ENCODE peak calls at places on chromosome 10, in five cellular contexts. Z is pancreas, O is OCI-LY7, D is fibroblast of the aortic adventitia, P is fibroblast of lung. R is an unnamed sample.

GRCh38 chr10:19904202-19904661 is 88.0 kb downstream of the PLXDC2 start:
- DNase-seq in Z (no peak), O (no peak), D (no peak), P (peak; percentile 95), R (no peak)

GRCh38 chr10:88278912-88279311 is 304.2 kb downstream of the RNLS start:
- DNase-seq in Z (no peak), O (no peak), D (no peak), P (peak; percentile 74), R (no peak)

GRCh38 chr10:77463967-77464745 is 173.5 kb downstream of the KCNMA1 start:
- DNase-seq in Z (no peak), O (no peak), D (peak; percentile 25), P (peak; percentile 37), R (peak; percentile 55)

GRCh38 chr10:1138529-1138928 is 82.3 kb downstream of the WDR37 start:
- DNase-seq in Z (no peak), O (no peak), D (no peak), P (no peak), R (no peak)

GRCh38 chr10:127918570-127918969 is 11.7 kb downstream of the PTPRE start:
- DNase-seq in Z (no peak), O (no peak), D (no peak), P (no peak), R (no peak)

GRCh38 chr10:120979435-120980315 is 128.5 kb downstream of the WDR11 start:
- DNase-seq in Z (peak; percentile 70), O (no peak), D (no peak), P (peak; percentile 2), R (peak; percentile 72)

GRCh38 chr10:24849537-24850299 is 102.7 kb downstream of the PRTFDC1 start:
- DNase-seq in Z (no peak), O (no peak), D (no peak), P (peak; percentile 58), R (peak; percentile 81)

GRCh38 chr10:71835671-71836593 is 15.1 kb downstream of the PSAP start:
- DNase-seq in Z (peak; percentile 75), O (peak; percentile 98), D (peak; percentile 97), P (peak; percentile 93), R (no peak)

GRCh38 chr10:30445716-30446115 is 11.7 kb downstream of the MAP3K8 start:
- DNase-seq in Z (no peak), O (no peak), D (peak; percentile 68), P (peak; percentile 90), R (no peak)

GRCh38 chr10:124677871-124678565 is 66.2 kb downstream of the FAM53B start:
- DNase-seq in Z (no peak), O (no peak), D (peak; percentile 23), P (no peak), R (peak; percentile 30)

GRCh38 chr10:46266506-46266985 is 20.3 kb upstream of the ANTXRL start:
- DNase-seq in Z (no peak), O (no peak), D (no peak), P (no peak), R (no peak)

GRCh38 chr10:58367049-58367448 is 18.2 kb upstream of the TFAM start:
- DNase-seq in Z (no peak), O (no peak), D (no peak), P (no peak), R (no peak)

GRCh38 chr10:14276200-14276599 is 54.5 kb downstream of the FRMD4A start:
- DNase-seq in Z (no peak), O (no peak), D (no peak), P (no peak), R (no peak)

GRCh38 chr10:359093-359492 is 223.8 kb downstream of the ZMYND11 start:
- DNase-seq in Z (no peak), O (no peak), D (no peak), P (no peak), R (no peak)

GRCh38 chr10:68594405-68594804 is 34.3 kb downstream of the TET1 start:
- DNase-seq in Z (no peak), O (no peak), D (peak; percentile 82), P (peak; percentile 76), R (peak; percentile 63)

GRCh38 chr10:68559872-68560200 is 301 bp upstream of the TET1 start:
- DNase-seq in Z (no peak), O (no peak), D (no peak), P (no peak), R (no peak)

GRCh38 chr10:34184901-34185386 is 630.2 kb downstream of the PARD3 start:
- DNase-seq in Z (no peak), O (no peak), D (no peak), P (no peak), R (no peak)

GRCh38 chr10:88149906-88150305 is 286.5 kb downstream of the PTEN start:
- DNase-seq in Z (no peak), O (no peak), D (peak; percentile 68), P (peak; percentile 63), R (no peak)

GRCh38 chr10:53918755-53919154 is 882.3 kb downstream of the PCDH15 start:
- DNase-seq in Z (no peak), O (no peak), D (no peak), P (no peak), R (peak; percentile 3)

GRCh38 chr10:51439645-51440044 is 259.8 kb downstream of the CSTF2T start:
- DNase-seq in Z (no peak), O (no peak), D (no peak), P (no peak), R (no peak)

GRCh38 chr10:34526186-34526585 is 288.9 kb downstream of the PARD3 start:
- DNase-seq in Z (no peak), O (no peak), D (peak; percentile 83), P (peak; percentile 74), R (peak; percentile 42)

GRCh38 chr10:105872665-105873064 is 1231.6 kb downstream of the SORCS3 start:
- DNase-seq in Z (no peak), O (no peak), D (no peak), P (no peak), R (no peak)

GRCh38 chr10:122484276-122485060 is 23.1 kb downstream of the HTRA1 start:
- DNase-seq in Z (peak; percentile 29), O (no peak), D (no peak), P (no peak), R (no peak)

GRCh38 chr10:3427846-3428442 is 255.4 kb upstream of the PITRM1 start:
- DNase-seq in Z (no peak), O (no peak), D (no peak), P (no peak), R (no peak)

DNA sequence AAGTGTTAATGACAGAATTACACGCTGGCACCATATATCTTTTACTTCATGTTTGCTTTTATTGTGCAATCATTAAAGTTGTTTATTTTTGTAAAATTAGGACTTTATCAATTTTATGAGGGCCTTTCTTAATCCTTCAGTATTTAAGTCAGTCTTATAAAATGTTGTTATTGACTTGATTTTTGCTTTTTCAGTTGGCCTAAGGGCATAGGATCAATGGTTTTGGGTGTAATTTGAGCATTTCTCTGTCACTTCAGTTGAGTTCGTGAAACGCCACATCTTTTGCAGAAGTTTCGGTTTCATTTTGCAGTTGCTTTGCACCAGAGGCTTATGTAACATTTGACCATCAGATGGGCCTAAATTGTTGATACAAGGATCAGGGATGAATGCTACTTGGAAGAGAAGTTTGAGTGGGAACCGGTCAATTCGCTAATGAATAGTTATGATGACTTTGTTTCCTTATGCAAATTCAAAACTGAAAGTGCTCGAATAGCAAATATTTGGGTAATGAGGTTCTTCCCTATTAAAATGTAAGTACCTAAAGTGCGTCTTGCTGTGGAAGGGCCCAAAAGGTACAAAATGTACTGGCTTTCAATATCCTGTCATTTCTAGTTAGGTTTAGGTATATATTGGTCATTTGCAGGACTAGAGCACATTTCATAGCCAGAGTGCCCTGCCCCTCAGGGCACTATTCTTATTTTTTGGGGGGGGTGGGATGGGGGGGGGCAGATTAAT is 340.9 kb downstream of the LRMDA start:
- DNase-seq in Z (no peak), O (peak; percentile 11), D (peak; percentile 67), P (no peak), R (no peak)
- H3K4me3 ChIP-seq in Z (no peak overlapping the region), O (no peak overlapping the region), D (peak overlapping the region; percentile 15), P (peak overlapping the region; percentile 17), R (peak overlapping the region; percentile 30)

GRCh38 chr10:109778993-109779392 is 144.3 kb downstream of the XPNPEP1 start:
- DNase-seq in Z (no peak), O (no peak), D (no peak), P (no peak), R (no peak)

GRCh38 chr10:109784236-109784635 is 139.1 kb downstream of the XPNPEP1 start:
- DNase-seq in Z (no peak), O (no peak), D (peak; percentile 5), P (peak; percentile 58), R (peak; percentile 39)

GRCh38 chr10:109783286-109783685 is 140.0 kb downstream of the XPNPEP1 start:
- DNase-seq in Z (no peak), O (no peak), D (no peak), P (no peak), R (no peak)

DNA sequence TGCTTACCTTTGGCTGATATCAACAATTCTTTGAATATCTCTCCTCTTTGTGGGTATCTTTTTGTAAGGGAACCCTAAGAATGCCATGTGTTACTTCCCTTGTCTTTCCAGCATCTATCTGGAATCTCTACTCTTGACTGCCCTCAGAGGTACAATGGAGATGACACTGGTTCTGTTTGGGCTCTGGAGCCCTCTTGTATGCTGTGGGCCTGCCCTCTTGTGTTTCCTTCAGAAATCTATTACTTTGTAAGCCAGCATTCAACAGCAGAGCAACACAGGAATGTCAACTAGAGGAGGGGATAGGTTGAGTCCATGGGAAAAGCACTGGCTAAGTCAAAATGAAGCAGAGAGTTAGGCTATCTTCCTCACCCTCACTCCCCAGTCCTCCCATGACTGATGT is 142.3 kb downstream of the XPNPEP1 start:
- DNase-seq in Z (no peak), O (no peak), D (no peak), P (no peak), R (no peak)
- TF ChIP-seq CTCF in Z (no peak), O (no peak), D (no peak), P (no peak), R (no peak)

DNA sequence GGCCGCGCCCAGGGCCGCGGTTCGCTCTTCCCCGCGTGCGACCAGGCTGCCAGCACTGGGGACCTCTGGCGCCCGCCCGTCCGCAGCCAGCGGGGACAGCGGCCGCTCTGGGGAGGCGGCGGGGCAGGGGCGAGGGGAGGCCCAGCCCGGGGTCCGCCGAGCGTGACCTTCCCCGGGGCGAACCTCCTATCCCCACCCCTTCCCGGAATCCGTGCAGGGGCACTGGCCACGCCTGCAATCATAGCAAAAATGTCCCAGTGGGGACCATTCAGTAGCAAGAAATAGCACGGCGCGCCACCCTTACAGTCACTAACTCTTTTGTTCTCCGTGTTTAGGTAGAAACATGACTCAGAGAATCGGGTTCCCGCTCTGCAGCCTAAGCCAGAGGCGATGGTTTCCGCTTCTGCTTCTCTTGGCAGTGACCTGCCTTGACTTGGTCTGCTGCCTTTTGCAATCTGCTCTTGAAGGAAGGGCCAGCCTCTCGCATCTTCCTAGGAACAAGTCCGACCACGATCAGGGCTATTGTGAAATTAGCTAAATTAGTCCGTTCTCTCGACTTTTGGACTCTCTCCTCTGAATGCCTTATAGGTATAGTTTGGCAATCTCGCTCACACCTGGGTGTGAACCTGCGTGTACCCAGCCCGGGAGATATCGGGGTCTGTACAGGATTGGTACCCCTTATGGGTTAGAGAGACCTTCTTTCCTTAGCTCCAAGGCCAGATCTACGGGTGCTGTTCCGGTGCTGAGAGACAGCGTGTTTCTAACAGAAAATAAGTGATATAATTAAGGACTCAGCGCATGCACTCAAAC is 79.4 kb upstream of the ACBD5 start:
- DNase-seq in Z (peak; percentile 64), O (no peak), D (peak; percentile 60), P (peak; percentile 63), R (peak; percentile 94)
- H3K4me3 ChIP-seq in Z (peak overlapping the region; percentile 26), O (no peak overlapping the region), D (peak overlapping the region; percentile 42), P (no peak overlapping the region), R (peak overlapping the region; percentile 14)

DNA sequence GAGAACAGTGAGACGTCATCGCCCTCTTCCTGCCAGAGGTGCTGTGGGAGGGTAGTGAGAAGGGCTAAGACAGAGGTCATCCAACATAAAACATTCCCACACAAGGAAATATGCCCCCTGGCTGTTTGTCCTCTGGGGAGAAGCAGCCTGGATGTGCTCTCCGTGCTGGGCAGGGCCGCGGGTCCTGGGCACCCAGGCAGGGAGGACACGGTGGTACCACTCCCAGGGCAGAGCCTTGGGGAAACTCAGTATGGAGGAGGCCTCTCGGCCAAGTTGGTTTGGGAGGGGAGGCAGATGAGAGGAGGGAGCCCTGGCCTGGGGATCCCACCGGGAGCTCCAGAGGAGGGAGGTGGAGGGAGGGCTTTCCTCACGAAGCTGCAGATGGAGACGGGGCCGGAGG is 129.4 kb downstream of the GLRX3 start:
- DNase-seq in Z (no peak), O (no peak), D (no peak), P (no peak), R (no peak)
- TF ChIP-seq CTCF in Z (no peak), O (no peak), D (no peak), P (no peak), R (no peak)